ENCODE peak calls at places on chromosome 22, in nine cellular contexts. J is adipocyte; C is Right ventricle myocardium superior; K is psoas muscle; X is activated CD4-positive, alpha-beta T cell treated with anti-CD3 and anti-CD28 coated beads for 48 hours; D is posterior cingulate gyrus; Q is Karpas-422; S is occipital lobe; A is HS-5. I is an unnamed sample.

GRCh38 chr22:45597460-45598192 is 74.0 kb upstream of the ATXN10 start:
- DNase-seq in S (no peak), Q (no peak), C (no peak), J (no peak), D (no peak), A (no peak), X (no peak), K (peak), I (no peak)

GRCh38 chr22:50256258-50256862 is 5.1 kb downstream of the MAPK12 start:
- DNase-seq in X (no peak), S (no peak), J (no peak), D (no peak), Q (no peak), A (no peak), C (no peak), K (no peak), I (no peak)

GRCh38 chr22:38566726-38567504 is 3.1 kb downstream of the DMC1 start:
- DNase-seq in A (no peak), X (no peak), S (peak), D (no peak), K (no peak), Q (no peak), J (peak), C (no peak), I (no peak)

GRCh38 chr22:30031764-30032468 is 48.3 kb upstream of the HORMAD2 start:
- DNase-seq in D (no peak), S (no peak), K (no peak), Q (no peak), A (no peak), C (no peak), X (no peak), J (no peak), I (no peak)

GRCh38 chr22:21984793-21985192 is 2.2 kb upstream of the TOP3B start:
- DNase-seq in S (no peak), A (no peak), J (peak), Q (peak), K (no peak), X (no peak), C (no peak), D (no peak), I (no peak)

GRCh38 chr22:49674479-49674830 is 153.2 kb downstream of the BRD1 start:
- DNase-seq in X (no peak), A (no peak), Q (no peak), J (no peak), S (no peak), C (no peak), D (no peak), K (no peak), I (no peak)

GRCh38 chr22:43996981-43997265 is 27.2 kb upstream of the PARVB start:
- DNase-seq in K (no peak), J (no peak), C (no peak), A (no peak), X (no peak), D (no peak), S (no peak), Q (no peak), I (peak)

GRCh38 chr22:48826546-48826945 is 1001.1 kb downstream of the BRD1 start:
- DNase-seq in K (no peak), S (no peak), X (no peak), C (no peak), Q (no peak), A (no peak), J (no peak), D (peak), I (no peak)

GRCh38 chr22:40310771-40311120 is 35.6 kb upstream of the ADSL start:
- DNase-seq in Q (no peak), A (no peak), J (no peak), C (no peak), K (no peak), X (no peak), S (no peak), D (no peak), I (no peak)

GRCh38 chr22:40320687-40321086 is 25.6 kb upstream of the ADSL start:
- DNase-seq in A (no peak), J (no peak), C (no peak), X (no peak), K (no peak), Q (no peak), S (no peak), D (no peak), I (no peak)

GRCh38 chr22:17056807-17057206 is 28.0 kb upstream of the IL17RA start:
- DNase-seq in J (no peak), X (no peak), C (no peak), A (no peak), K (no peak), S (no peak), D (no peak), Q (no peak), I (peak)

GRCh38 chr22:27650985-27651384 is 150.6 kb downstream of the MN1 start:
- DNase-seq in K (no peak), J (no peak), A (no peak), C (no peak), D (no peak), X (no peak), S (no peak), Q (no peak), I (no peak)

GRCh38 chr22:31346733-31347250 is 646 bp upstream of the PATZ1 start:
- DNase-seq in K (peak), S (peak), X (peak), A (no peak), J (peak), D (peak), Q (peak), C (peak), I (peak)

GRCh38 chr22:48823941-48824340 is 1003.7 kb downstream of the BRD1 start:
- DNase-seq in K (no peak), J (no peak), D (peak), A (no peak), S (no peak), X (no peak), Q (no peak), C (no peak), I (no peak)

GRCh38 chr22:25716637-25717036 is 25.4 kb upstream of the MYO18B start:
- DNase-seq in S (no peak), K (no peak), X (no peak), C (no peak), J (no peak), A (no peak), D (no peak), Q (no peak), I (no peak)

GRCh38 chr22:44578516-44579230 is 80.6 kb upstream of the RTL6 start:
- DNase-seq in Q (no peak), X (no peak), A (no peak), C (no peak), J (no peak), D (no peak), K (no peak), S (no peak), I (no peak)

GRCh38 chr22:32050678-32051515 is 7.8 kb downstream of the SLC5A1 start:
- DNase-seq in S (peak), D (peak), J (peak), X (peak), Q (no peak), A (peak), C (peak), K (peak), I (no peak)

GRCh38 chr22:35352214-35353111 is 28.4 kb upstream of the HMOX1 start:
- DNase-seq in Q (peak), X (peak), K (peak), J (no peak), C (peak), A (no peak), D (no peak), S (no peak), I (no peak)

GRCh38 chr22:49302530-49302929 is 525.1 kb downstream of the BRD1 start:
- DNase-seq in A (no peak), D (no peak), C (no peak), K (no peak), S (no peak), J (no peak), Q (no peak), X (no peak), I (no peak)

I was measured in Peyer's patch.